ENCODE peak calls at places on chromosomes 12 and 14, in six cellular contexts. K, X, W, O, F and C are unnamed samples.

GRCh38 chr12:12719496-12719895 is 2.3 kb downstream of the CDKN1B start:
- DNase-seq in K (no peak), W (no peak), O (no peak), X (no peak), F (peak), C (no peak)

GRCh38 chr12:131511391-131511802 is 199.5 kb upstream of the SFSWAP start:
- DNase-seq in F (peak), X (no peak), O (peak), K (no peak), W (peak), C (peak)

GRCh38 chr14:68734231-68734732 is 58.6 kb downstream of the ZFP36L1 start:
- DNase-seq in F (peak), X (no peak), O (no peak), K (no peak), W (no peak), C (peak)

GRCh38 chr14:104530651-104531050 is 48.9 kb upstream of the C14orf180 start:
- DNase-seq in K (no peak), F (no peak), W (peak), O (no peak), X (no peak), C (no peak)

GRCh38 chr12:7431993-7432685 is 11.8 kb downstream of the CD163L1 start:
- DNase-seq in F (no peak), X (no peak), O (no peak), K (no peak), W (no peak), C (no peak)

GRCh38 chr12:120314220-120314619 is 12.1 kb downstream of the SIRT4 start:
- DNase-seq in O (no peak), F (no peak), K (no peak), W (no peak), X (no peak), C (no peak)

GRCh38 chr14:102317564-102318248 is 1.8 kb upstream of the ZNF839 start:
- DNase-seq in X (no peak), O (no peak), F (no peak), K (no peak), W (no peak), C (no peak)

GRCh38 chr12:28799337-28799736 is 349.7 kb upstream of the FAR2 start:
- DNase-seq in X (no peak), W (no peak), K (no peak), F (no peak), O (no peak), C (no peak)

GRCh38 chr12:51922762-51923505 is 15.6 kb downstream of the ACVRL1 start:
- DNase-seq in F (no peak), K (peak), W (peak), X (no peak), O (no peak), C (no peak)

GRCh38 chr12:85280138-85280983 is at the start of gene ALX1:
- DNase-seq in K (no peak), W (peak), F (peak), O (peak), X (peak), C (no peak)

GRCh38 chr14:31228533-31228932 is 20.9 kb upstream of the HECTD1 start:
- DNase-seq in X (no peak), W (no peak), K (no peak), O (no peak), F (no peak), C (no peak)

GRCh38 chr12:46360908-46361666 is 11.5 kb downstream of the SLC38A2 start:
- DNase-seq in W (no peak), O (no peak), K (no peak), F (peak), X (no peak), C (no peak)

GRCh38 chr12:17148706-17149105 is 542.7 kb upstream of the LMO3 start:
- DNase-seq in O (no peak), F (no peak), W (no peak), K (no peak), X (no peak), C (no peak)

GRCh38 chr12:104911942-104912341 is 46.1 kb downstream of the SLC41A2 start:
- DNase-seq in W (no peak), X (no peak), K (no peak), O (no peak), F (no peak), C (no peak)

GRCh38 chr14:37618498-37619041 is 23.1 kb downstream of the TTC6 start:
- DNase-seq in X (no peak), F (no peak), O (no peak), W (no peak), K (no peak), C (no peak)

GRCh38 chr14:55097894-55098560 is 31.0 kb upstream of the LGALS3 start:
- DNase-seq in K (peak), W (no peak), O (no peak), X (no peak), F (peak), C (peak)

GRCh38 chr12:19757317-19757877 is 318.1 kb downstream of the AEBP2 start:
- DNase-seq in W (no peak), O (no peak), K (no peak), F (no peak), X (no peak), C (no peak)

GRCh38 chr14:89489796-89490506 is 72.9 kb upstream of the FOXN3 start:
- DNase-seq in O (no peak), F (no peak), K (no peak), W (no peak), X (no peak), C (no peak)

GRCh38 chr14:62897057-62897456 is 148.2 kb downstream of the KCNH5 start:
- DNase-seq in O (no peak), F (no peak), X (no peak), W (no peak), K (no peak), C (no peak)

GRCh38 chr12:39406257-39406656 is 36.7 kb downstream of the KIF21A start:
- DNase-seq in W (no peak), X (no peak), O (no peak), F (no peak), K (no peak), C (no peak)

GRCh38 chr12:220946-221550 is 7.1 kb upstream of the SLC6A12 start:
- DNase-seq in F (no peak), O (no peak), W (no peak), K (no peak), X (no peak), C (no peak)

GRCh38 chr12:221736-222135 is 7.8 kb upstream of the SLC6A12 start:
- DNase-seq in O (no peak), X (no peak), F (no peak), K (no peak), W (no peak), C (no peak)

GRCh38 chr12:218728-219590 is 5.0 kb upstream of the SLC6A12 start:
- DNase-seq in X (no peak), K (no peak), O (no peak), W (no peak), F (no peak), C (no peak)

GRCh38 chr12:218221-218620 is 4.3 kb upstream of the SLC6A12 start:
- DNase-seq in X (no peak), K (no peak), O (no peak), F (no peak), W (no peak), C (no peak)

DNA sequence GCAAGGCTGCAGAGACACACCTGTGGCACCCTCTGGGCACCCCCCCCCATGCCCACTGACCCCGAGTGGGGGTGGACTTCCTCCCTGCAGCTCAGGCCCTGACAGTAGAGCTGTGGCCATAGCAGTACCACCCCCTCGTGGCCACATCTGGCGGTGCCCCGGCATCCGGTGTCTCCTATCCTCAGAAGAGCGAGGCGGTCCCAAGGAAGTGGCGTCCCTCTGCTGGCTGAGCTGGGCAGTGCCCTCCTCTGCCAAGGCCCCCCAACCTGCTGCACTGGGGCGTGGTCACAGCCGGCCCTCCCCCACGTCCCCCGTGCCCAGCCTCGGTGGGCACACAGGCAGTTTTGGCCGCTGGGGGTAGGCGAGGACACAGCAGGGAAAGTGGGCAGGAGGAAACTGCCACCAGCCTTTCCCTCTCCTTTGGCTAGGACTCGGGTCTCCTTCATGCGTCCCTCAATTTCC is 6.0 kb upstream of the SLC6A12 start:
- DNase-seq in F (peak), X (no peak), W (peak), K (peak), O (peak), C (peak)
- TF ChIP-seq CTCF in F (peak), X (peak), W (no peak), K (peak), O (no peak), C (peak)

GRCh38 chr14:90678846-90679362 is 137.3 kb downstream of the TTC7B start:
- DNase-seq in W (no peak), X (no peak), F (no peak), O (no peak), K (no peak), C (no peak)
- TF ChIP-seq CTCF in W (no peak), X (no peak), F (no peak), O (no peak), K (no peak), C (no peak)

GRCh38 chr12:108570743-108571603 is 8.6 kb downstream of the ISCU start:
- DNase-seq in F (no peak), K (no peak), W (peak), O (no peak), X (no peak), C (no peak)
- TF ChIP-seq CTCF in F (peak), K (peak), W (no peak), O (no peak), X (no peak), C (no peak)

GRCh38 chr14:52950410-52950897 is 396 bp downstream of the FERMT2 start:
- DNase-seq in X (peak), O (peak), W (peak), F (no peak), K (peak), C (no peak)

GRCh38 chr14:52949711-52950409 is 990 bp downstream of the FERMT2 start:
- DNase-seq in K (peak), F (no peak), X (no peak), O (peak), W (no peak), C (no peak)

GRCh38 chr14:52951730-52952481 is 1.1 kb upstream of the FERMT2 start:
- DNase-seq in W (no peak), O (peak), F (peak), X (no peak), K (peak), C (no peak)

GRCh38 chr14:52950898-52951729 is at the start of gene FERMT2:
- DNase-seq in O (peak), W (peak), X (peak), F (peak), K (peak), C (peak)

DNA sequence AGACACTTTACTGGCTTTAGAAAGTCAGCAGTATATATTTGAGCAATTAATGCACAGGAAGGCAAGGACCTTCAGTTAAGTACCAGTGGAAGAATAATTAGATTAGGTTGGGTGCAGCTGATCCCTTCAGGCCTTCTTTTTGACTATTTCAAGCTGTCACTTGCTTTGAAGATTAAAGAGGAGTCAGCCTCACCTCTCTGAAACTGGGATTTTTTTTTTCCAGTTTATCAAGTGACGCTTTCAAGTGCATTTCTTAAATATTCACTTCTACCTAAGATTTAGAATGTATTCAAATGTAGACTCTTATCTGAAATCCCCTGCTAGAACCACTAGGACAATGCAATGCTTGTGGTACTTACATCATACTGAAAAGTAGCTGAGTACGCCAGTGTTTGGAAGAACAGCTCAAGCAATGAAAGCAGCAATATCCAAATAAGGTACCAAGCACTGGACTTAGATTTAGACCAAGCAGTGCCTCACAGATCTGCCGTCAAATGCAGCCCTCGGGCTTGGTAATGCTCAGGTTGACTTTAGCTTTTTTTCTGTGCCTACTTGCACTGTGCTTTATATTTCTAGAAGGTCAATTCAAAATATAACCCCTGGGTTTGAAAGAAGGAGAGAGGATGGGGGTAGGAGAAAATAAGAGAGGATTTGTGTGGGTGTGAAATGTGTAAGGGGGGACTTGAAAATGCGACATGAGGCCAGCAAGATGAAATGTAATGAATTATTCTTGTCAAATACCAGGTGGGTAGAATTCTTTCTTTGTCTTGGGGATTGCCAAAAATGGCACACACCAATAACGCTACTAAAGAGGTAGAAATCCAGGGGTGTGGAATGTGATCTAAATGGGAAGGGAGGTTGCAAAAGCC is 3.7 kb upstream of the FERMT2 start:
- DNase-seq in K (no peak), W (no peak), O (no peak), F (no peak), X (no peak), C (no peak)
- TF ChIP-seq CTCF in K (peak), W (no peak), O (no peak), F (no peak), X (no peak), C (no peak)

DNA sequence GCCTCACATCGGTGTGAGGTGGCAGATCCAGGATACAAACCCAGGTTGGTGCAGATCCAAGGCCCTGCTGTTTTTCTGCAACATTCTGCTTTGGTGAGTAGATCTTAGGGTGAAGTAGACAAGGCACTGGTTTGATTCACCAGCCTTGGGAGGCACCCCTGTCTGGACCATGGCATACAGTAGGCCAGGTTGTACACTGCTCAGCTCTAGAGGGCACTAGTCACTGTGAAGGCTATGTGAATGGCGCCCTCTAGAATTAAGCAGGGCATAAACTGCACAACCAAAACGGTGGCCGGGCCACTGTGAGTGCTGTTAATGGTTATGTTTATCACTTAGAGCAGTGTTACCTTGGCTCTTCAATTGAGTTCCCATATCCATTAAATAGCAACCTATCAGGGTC is 280.6 kb upstream of the PWP1 start:
- DNase-seq in X (no peak), W (no peak), K (no peak), F (peak), O (peak), C (no peak)
- TF ChIP-seq CTCF in X (no peak), W (no peak), K (no peak), F (peak), O (no peak), C (peak)